ENCODE peak calls at places on chromosomes 2 and 18, in five cellular contexts. One of them, this sample, is unnamed. For H3K4me1, the result is how much of the 10 kb centered on the place peaks cover.

GRCh38 chr2:173288561-173288960 is 66.1 kb upstream of the CDCA7 start:
- DNase-seq in K562: no peak
- DNase-seq in HCT116: no peak
- DNase-seq in GM12878: no peak
- DNase-seq in HepG2: no peak
- DNase-seq in this sample: no peak

GRCh38 chr2:1742680-1743395 is 1.5 kb downstream of the PXDN start:
- DNase-seq in K562: no peak
- DNase-seq in HCT116: no peak
- DNase-seq in GM12878: no peak
- DNase-seq in HepG2: no peak
- DNase-seq in this sample: peak

GRCh38 chr2:26067980-26068507 is 34.2 kb downstream of the RAB10 start:
- DNase-seq in K562: peak
- DNase-seq in HCT116: no peak
- DNase-seq in GM12878: no peak
- DNase-seq in HepG2: no peak
- DNase-seq in this sample: no peak

GRCh38 chr18:23938046-23938756 is 76.4 kb upstream of the TTC39C start:
- DNase-seq in K562: peak
- DNase-seq in HCT116: no peak
- DNase-seq in GM12878: no peak
- DNase-seq in HepG2: no peak
- DNase-seq in this sample: no peak

GRCh38 chr2:172088245-172089004 is 3.1 kb downstream of the DLX1 start:
- DNase-seq in K562: no peak
- DNase-seq in HCT116: no peak
- DNase-seq in GM12878: no peak
- DNase-seq in HepG2: no peak
- DNase-seq in this sample: peak

GRCh38 chr2:28108143-28108542 is 217.6 kb downstream of the BABAM2 start:
- DNase-seq in K562: no peak
- DNase-seq in HCT116: no peak
- DNase-seq in GM12878: no peak
- DNase-seq in HepG2: no peak
- DNase-seq in this sample: no peak

GRCh38 chr2:74481961-74482800 is 617 bp downstream of the CCDC142 start:
- DNase-seq in K562: peak
- DNase-seq in HCT116: no peak
- DNase-seq in GM12878: no peak
- DNase-seq in HepG2: no peak
- DNase-seq in this sample: peak

GRCh38 chr2:210224660-210225460 is at the start of gene ACADL:
- DNase-seq in K562: no peak
- DNase-seq in HCT116: no peak
- DNase-seq in GM12878: no peak
- DNase-seq in HepG2: no peak
- DNase-seq in this sample: peak

GRCh38 chr2:232490221-232491138 is 2.8 kb upstream of the ECEL1 start:
- DNase-seq in K562: no peak
- DNase-seq in HCT116: no peak
- DNase-seq in GM12878: no peak
- DNase-seq in HepG2: no peak
- DNase-seq in this sample: no peak

GRCh38 chr2:214019229-214019972 is 391.5 kb upstream of the VWC2L start:
- DNase-seq in K562: no peak
- DNase-seq in HCT116: peak
- DNase-seq in GM12878: no peak
- DNase-seq in HepG2: no peak
- DNase-seq in this sample: no peak

GRCh38 chr2:953408-953807 is 2.8 kb downstream of the SNTG2 start:
- DNase-seq in K562: no peak
- DNase-seq in HCT116: no peak
- DNase-seq in GM12878: no peak
- DNase-seq in HepG2: no peak
- DNase-seq in this sample: no peak

GRCh38 chr2:95158441-95158840 is 1.2 kb downstream of the ZNF514 start:
- DNase-seq in K562: peak
- DNase-seq in HCT116: no peak
- DNase-seq in GM12878: no peak
- DNase-seq in HepG2: no peak
- DNase-seq in this sample: peak

GRCh38 chr2:186695081-186695756 is 1.4 kb downstream of the FAM171B start:
- DNase-seq in K562: no peak
- DNase-seq in HCT116: no peak
- DNase-seq in GM12878: no peak
- DNase-seq in HepG2: no peak
- DNase-seq in this sample: no peak

GRCh38 chr2:99648115-99648850 is 158.5 kb upstream of the REV1 start:
- DNase-seq in K562: no peak
- DNase-seq in HCT116: no peak
- DNase-seq in GM12878: no peak
- DNase-seq in HepG2: no peak
- DNase-seq in this sample: peak

GRCh38 chr2:237012577-237013237 is 73.0 kb upstream of the COPS8 start:
- DNase-seq in K562: no peak
- DNase-seq in HCT116: no peak
- DNase-seq in GM12878: no peak
- DNase-seq in HepG2: no peak
- DNase-seq in this sample: no peak

GRCh38 chr2:4782647-4783046 is 909.5 kb upstream of the SOX11 start:
- DNase-seq in K562: no peak
- DNase-seq in HCT116: no peak
- DNase-seq in GM12878: no peak
- DNase-seq in HepG2: no peak
- DNase-seq in this sample: no peak

GRCh38 chr2:212005077-212005671 is 533.4 kb downstream of the ERBB4 start:
- DNase-seq in K562: peak
- DNase-seq in HCT116: peak
- DNase-seq in GM12878: no peak
- DNase-seq in HepG2: peak
- DNase-seq in this sample: peak

GRCh38 chr2:181685150-181685688 is 4.9 kb upstream of the NEUROD1 start:
- DNase-seq in K562: no peak
- DNase-seq in HCT116: no peak
- DNase-seq in GM12878: no peak
- DNase-seq in HepG2: no peak
- DNase-seq in this sample: peak

GRCh38 chr2:19623488-19623887 is 265.1 kb upstream of the OSR1 start:
- DNase-seq in K562: no peak
- DNase-seq in HCT116: no peak
- DNase-seq in GM12878: no peak
- DNase-seq in HepG2: no peak
- DNase-seq in this sample: no peak

GRCh38 chr2:6826081-6826913 is 39.4 kb downstream of the CMPK2 start:
- DNase-seq in K562: peak
- DNase-seq in HCT116: peak
- DNase-seq in GM12878: peak
- DNase-seq in HepG2: peak
- DNase-seq in this sample: peak

GRCh38 chr2:236997086-236997485 is 88.6 kb upstream of the COPS8 start:
- DNase-seq in K562: no peak
- DNase-seq in HCT116: no peak
- DNase-seq in GM12878: no peak
- DNase-seq in HepG2: no peak
- DNase-seq in this sample: no peak

GRCh38 chr18:25351773-25352628 is at the start of gene ZNF521:
- DNase-seq in K562: peak
- DNase-seq in HCT116: peak
- DNase-seq in GM12878: no peak
- DNase-seq in HepG2: peak
- DNase-seq in this sample: peak

GRCh38 chr2:159157361-159158045 is 129.0 kb downstream of the WDSUB1 start:
- DNase-seq in K562: no peak
- DNase-seq in HCT116: no peak
- DNase-seq in GM12878: peak
- DNase-seq in HepG2: no peak
- DNase-seq in this sample: no peak
- TF ChIP-seq REST in K562: no peak
- TF ChIP-seq REST in HCT116: no peak
- TF ChIP-seq REST in GM12878: no peak
- TF ChIP-seq REST in HepG2: no peak
- TF ChIP-seq REST in this sample: no peak

GRCh38 chr2:135975702-135976101 is 9.7 kb downstream of the DARS1 start:
- DNase-seq in K562: no peak
- DNase-seq in HCT116: no peak
- DNase-seq in GM12878: no peak
- DNase-seq in HepG2: no peak
- DNase-seq in this sample: no peak

GRCh38 chr2:135985826-135986393 is 484 bp upstream of the DARS1 start:
- DNase-seq in K562: no peak
- DNase-seq in HCT116: no peak
- DNase-seq in GM12878: peak
- DNase-seq in HepG2: no peak
- DNase-seq in this sample: no peak

GRCh38 chr2:135984199-135985017 is 1.0 kb downstream of the DARS1 start:
- DNase-seq in K562: no peak
- DNase-seq in HCT116: no peak
- DNase-seq in GM12878: peak
- DNase-seq in HepG2: no peak
- DNase-seq in this sample: no peak

GRCh38 chr2:135985018-135985825 is at the start of gene DARS1:
- DNase-seq in K562: peak
- DNase-seq in HCT116: peak
- DNase-seq in GM12878: peak
- DNase-seq in HepG2: peak
- DNase-seq in this sample: peak

GRCh38 chr2:135980450-135981080 is 4.9 kb downstream of the DARS1 start:
- DNase-seq in K562: no peak
- DNase-seq in HCT116: no peak
- DNase-seq in GM12878: peak
- DNase-seq in HepG2: no peak
- DNase-seq in this sample: no peak
- H3K4me1 ChIP-seq in K562: under half
- H3K4me1 ChIP-seq in HCT116: under half
- H3K4me1 ChIP-seq in GM12878: under half
- H3K4me1 ChIP-seq in HepG2: half or more
- H3K4me1 ChIP-seq in this sample: under half

DNA sequence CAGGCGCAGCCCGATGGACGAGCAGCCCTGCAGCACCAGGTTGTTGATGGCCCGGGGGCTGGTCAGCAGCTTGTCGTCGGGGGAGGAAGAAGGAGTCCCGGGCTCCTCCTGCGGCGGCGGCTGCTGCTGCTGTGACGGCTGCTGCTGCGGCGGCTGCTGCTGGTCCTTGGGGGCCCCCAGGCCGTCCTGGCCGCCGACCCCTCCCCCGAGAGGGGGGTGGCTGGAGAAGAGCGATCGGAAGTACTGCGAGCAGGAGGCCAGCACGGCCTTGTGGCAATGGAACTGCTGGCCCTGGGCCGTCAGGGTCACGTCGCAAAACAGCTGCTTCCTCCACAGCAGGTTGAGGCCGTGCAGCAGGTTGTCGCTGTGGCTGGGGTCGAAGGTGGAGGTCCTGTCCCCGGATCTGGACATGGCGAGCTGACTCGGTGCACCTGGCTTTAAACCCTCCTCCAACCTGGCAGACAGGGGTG is 2.6 kb downstream of the KLHL14 start:
- DNase-seq in K562: no peak
- DNase-seq in HCT116: no peak
- DNase-seq in GM12878: no peak
- DNase-seq in HepG2: peak
- DNase-seq in this sample: no peak
- TF ChIP-seq EZH2 in K562: no peak
- TF ChIP-seq EZH2 in HCT116: no peak
- TF ChIP-seq EZH2 in GM12878: no peak
- TF ChIP-seq EZH2 in HepG2: no peak
- TF ChIP-seq EZH2 in this sample: peak

DNA sequence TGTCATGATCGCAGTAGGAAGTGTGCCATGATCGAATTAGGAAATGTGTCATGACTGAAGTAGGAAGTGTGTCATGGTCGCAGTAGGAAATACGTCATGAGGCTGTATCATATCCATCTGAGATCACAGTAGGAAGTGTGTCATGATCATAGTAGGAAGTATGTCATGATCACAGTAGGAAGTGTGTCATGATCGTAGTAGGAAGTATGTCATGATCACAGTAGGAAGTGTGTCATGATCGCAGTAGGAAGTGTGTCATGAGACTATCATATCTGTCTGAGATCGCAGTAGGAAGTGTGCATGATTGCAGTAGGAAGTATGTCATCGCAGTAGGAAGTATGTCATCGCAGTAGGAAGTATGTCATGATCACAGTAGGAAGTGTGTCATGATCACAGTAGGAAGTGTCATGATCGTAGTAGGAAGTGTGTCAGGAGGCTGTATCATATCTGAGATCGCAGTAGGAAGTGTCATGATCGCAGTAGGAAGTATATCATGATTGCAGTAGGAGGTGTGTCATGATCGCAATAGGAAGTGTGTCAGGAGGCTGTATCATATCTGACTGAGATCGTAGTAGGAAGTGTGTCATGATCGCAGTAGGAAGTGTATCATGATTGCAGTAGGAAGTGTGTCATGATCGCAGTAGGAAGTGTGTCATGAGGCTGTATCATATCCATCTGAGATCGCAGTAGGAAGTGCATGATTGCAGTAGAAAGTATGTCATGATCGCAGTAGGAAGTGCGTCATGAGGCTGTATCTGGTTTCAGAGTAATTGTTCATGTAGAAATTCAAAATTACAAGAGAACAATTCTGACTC is 56.4 kb upstream of the NFATC1 start:
- DNase-seq in K562: no peak
- DNase-seq in HCT116: no peak
- DNase-seq in GM12878: no peak
- DNase-seq in HepG2: no peak
- DNase-seq in this sample: no peak
- TF ChIP-seq REST in K562: no peak
- TF ChIP-seq REST in HCT116: no peak
- TF ChIP-seq REST in GM12878: no peak
- TF ChIP-seq REST in HepG2: no peak
- TF ChIP-seq REST in this sample: no peak